ENCODE peak calls at places on chromosomes 16 and 17, in ten cellular contexts. O is left lung; Z is breast epithelium; F is naive thymus-derived CD4-positive, alpha-beta T cell; H is uterus; V is spleen; E is stomach; A is right atrium auricular region; W is aorta; Q is colonic mucosa. L is an unnamed sample. For H3K4me1 and H3K36me3, the result is how much of the 10 kb centered on the place peaks cover.

GRCh38 chr17:21127508-21128077 is 829 bp downstream of the DHRS7B start:
- DNase-seq in O (no peak), Z (no peak), F (no peak), H (no peak), V (no peak), E (no peak), A (no peak), W (no peak), Q (no peak), L (no peak)

GRCh38 chr16:78227855-78228254 is 128.4 kb downstream of the WWOX start:
- DNase-seq in O (no peak), Z (no peak), F (no peak), H (peak), V (no peak), E (no peak), A (no peak), W (no peak), Q (no peak), L (peak)

GRCh38 chr16:75116081-75116910 is at the start of gene LDHD:
- DNase-seq in O (peak), Z (peak), F (no peak), H (peak), V (peak), E (peak), A (peak), W (peak), Q (peak), L (no peak)

GRCh38 chr16:73228649-73229048 is 180.7 kb upstream of the ZFHX3 start:
- DNase-seq in O (no peak), Z (no peak), F (no peak), H (no peak), V (no peak), E (no peak), A (no peak), W (no peak), Q (no peak), L (no peak)

GRCh38 chr16:2954228-2954627 is 9.8 kb upstream of the KREMEN2 start:
- DNase-seq in O (no peak), Z (no peak), F (no peak), H (no peak), V (peak), E (no peak), A (no peak), W (no peak), Q (no peak), L (no peak)

GRCh38 chr17:29256735-29257466 is 10.2 kb downstream of the CRYBA1 start:
- DNase-seq in O (no peak), Z (no peak), F (no peak), H (no peak), V (no peak), E (no peak), A (no peak), W (no peak), Q (no peak), L (no peak)

GRCh38 chr17:42399948-42400843 is 12.0 kb upstream of the STAT3 start:
- DNase-seq in O (no peak), Z (no peak), F (no peak), H (no peak), V (no peak), E (no peak), A (no peak), W (no peak), Q (no peak), L (no peak)

GRCh38 chr16:54194008-54194731 is 92.4 kb downstream of the IRX3 start:
- DNase-seq in O (peak), Z (peak), F (no peak), H (peak), V (no peak), E (peak), A (peak), W (peak), Q (peak), L (no peak)

GRCh38 chr16:89202422-89203215 is 2.3 kb upstream of the SLC22A31 start:
- DNase-seq in O (no peak), Z (no peak), F (no peak), H (no peak), V (peak), E (no peak), A (no peak), W (no peak), Q (no peak), L (no peak)

GRCh38 chr17:6045621-6046357 is 24.4 kb upstream of the WSCD1 start:
- DNase-seq in O (no peak), Z (no peak), F (no peak), H (no peak), V (peak), E (no peak), A (no peak), W (no peak), Q (no peak), L (no peak)

GRCh38 chr16:1499756-1500464 is 6.8 kb downstream of the TELO2 start:
- DNase-seq in O (no peak), Z (no peak), F (no peak), H (no peak), V (peak), E (no peak), A (no peak), W (peak), Q (no peak), L (no peak)

GRCh38 chr17:74805543-74805991 is 29.4 kb upstream of the NAT9 start:
- DNase-seq in O (no peak), Z (no peak), F (no peak), H (no peak), V (no peak), E (no peak), A (no peak), W (no peak), Q (no peak), L (no peak)

GRCh38 chr16:11152205-11152604 is 103.8 kb downstream of the SOCS1 start:
- DNase-seq in O (no peak), Z (no peak), F (no peak), H (no peak), V (peak), E (no peak), A (no peak), W (peak), Q (no peak), L (no peak)

GRCh38 chr17:49191917-49192741 is 18.2 kb downstream of the GNGT2 start:
- DNase-seq in O (peak), Z (peak), F (peak), H (peak), V (peak), E (peak), A (peak), W (peak), Q (peak), L (peak)

GRCh38 chr16:9976641-9977040 is 205.6 kb downstream of the GRIN2A start:
- DNase-seq in O (no peak), Z (no peak), F (no peak), H (no peak), V (no peak), E (no peak), A (no peak), W (no peak), Q (no peak), L (peak)

GRCh38 chr16:84233748-84234147 is 6.1 kb downstream of the KCNG4 start:
- DNase-seq in O (no peak), Z (no peak), F (no peak), H (no peak), V (no peak), E (no peak), A (no peak), W (no peak), Q (no peak), L (no peak)

GRCh38 chr16:88758227-88758943 is 26.6 kb downstream of the PIEZO1 start:
- DNase-seq in O (no peak), Z (no peak), F (no peak), H (no peak), V (no peak), E (no peak), A (no peak), W (no peak), Q (no peak), L (no peak)

GRCh38 chr17:67652433-67652832 is 65.3 kb upstream of the NOL11 start:
- DNase-seq in O (no peak), Z (no peak), F (no peak), H (no peak), V (no peak), E (no peak), A (no peak), W (no peak), Q (no peak), L (no peak)

GRCh38 chr16:21626659-21627277 is 25.6 kb downstream of the IGSF6 start:
- DNase-seq in O (no peak), Z (no peak), F (no peak), H (peak), V (no peak), E (no peak), A (no peak), W (no peak), Q (no peak), L (no peak)

DNA sequence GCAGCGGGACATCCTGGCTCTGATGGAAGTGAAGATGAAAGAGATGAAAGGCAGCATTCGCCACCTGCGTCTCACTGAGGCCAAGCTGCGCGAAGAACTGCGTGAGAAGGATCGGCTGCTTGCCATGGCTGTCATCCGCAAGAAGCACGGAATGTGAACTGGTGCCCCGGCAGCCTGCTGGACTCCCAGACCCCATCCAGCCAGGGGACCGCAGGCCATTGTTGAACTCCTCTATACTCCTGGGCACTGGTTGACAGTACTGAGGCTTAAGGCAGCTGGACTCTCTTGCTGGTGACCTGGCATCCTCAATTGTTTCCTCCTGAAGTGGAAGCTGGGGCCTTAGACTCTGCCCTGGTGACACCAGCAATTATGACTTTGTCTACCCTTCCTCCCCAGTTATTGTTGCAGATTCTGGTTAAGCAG is 1.2 kb downstream of the THAP11 start:
- DNase-seq in O (no peak), Z (no peak), F (no peak), H (no peak), V (no peak), E (no peak), A (no peak), W (no peak), Q (peak), L (no peak)
- H3K4me1 ChIP-seq in O (half or more), Z (under half), F (under half), H (under half), V (under half), E (half or more), A (under half), W (under half), Q (under half), L (under half)

GRCh38 chr17:82060001-82060380 is 5.6 kb downstream of the DUS1L start:
- DNase-seq in O (no peak), Z (no peak), F (no peak), H (no peak), V (peak), E (no peak), A (no peak), W (no peak), Q (no peak), L (no peak)

GRCh38 chr17:82060614-82061013 is 5.0 kb downstream of the DUS1L start:
- DNase-seq in O (no peak), Z (no peak), F (no peak), H (no peak), V (peak), E (no peak), A (no peak), W (no peak), Q (no peak), L (no peak)

GRCh38 chr17:82058855-82059249 is 6.8 kb downstream of the DUS1L start:
- DNase-seq in O (no peak), Z (no peak), F (no peak), H (no peak), V (peak), E (no peak), A (no peak), W (no peak), Q (no peak), L (no peak)

GRCh38 chr17:82058230-82058854 is 6.6 kb downstream of the GPS1 start:
- DNase-seq in O (no peak), Z (no peak), F (no peak), H (no peak), V (peak), E (peak), A (no peak), W (no peak), Q (no peak), L (no peak)

DNA sequence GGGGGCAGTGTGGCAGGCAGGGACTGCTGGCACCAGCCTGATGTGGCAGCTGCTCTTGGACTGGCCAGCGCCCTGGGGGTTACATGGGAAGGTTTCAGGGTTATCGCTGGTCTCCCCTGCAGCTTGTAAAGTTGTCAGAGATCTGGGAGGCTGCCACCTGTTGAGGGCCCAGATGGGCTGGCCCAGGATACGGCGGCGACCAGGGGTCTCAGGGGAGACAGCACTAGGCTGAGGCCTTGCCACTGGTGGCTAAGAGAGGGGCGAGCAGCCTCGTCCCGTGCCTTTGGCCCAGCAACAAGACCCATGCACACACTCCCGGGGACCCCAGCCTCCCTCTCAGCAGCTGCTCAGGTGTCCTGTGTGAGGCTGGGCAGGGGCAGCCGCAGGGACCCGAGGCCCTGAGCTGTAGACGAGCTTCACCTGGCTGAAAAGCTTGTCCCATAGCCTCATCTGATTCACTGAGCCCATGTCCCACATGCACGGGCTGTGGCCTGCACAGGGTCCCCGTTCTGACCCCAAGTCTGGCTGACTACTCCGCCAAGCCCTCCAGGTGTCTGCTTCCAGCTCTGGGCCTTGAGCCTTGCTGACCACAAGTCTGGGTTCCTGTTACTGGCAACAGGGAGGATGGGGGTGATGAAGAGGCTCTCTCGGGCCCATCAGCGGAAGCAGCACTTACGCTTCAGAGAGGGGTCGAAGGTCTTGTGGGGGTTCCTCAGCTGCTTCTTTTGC is 6.2 kb downstream of the DUS1L start:
- DNase-seq in O (no peak), Z (no peak), F (no peak), H (no peak), V (peak), E (no peak), A (no peak), W (no peak), Q (no peak), L (no peak)
- H3K36me3 ChIP-seq in O (under half), Z (under half), F (half or more), H (under half), V (half or more), E (half or more), A (half or more), W (under half), Q (under half), L (half or more)

GRCh38 chr17:48023408-48024148 is 14.0 kb downstream of the COPZ2 start:
- DNase-seq in O (peak), Z (peak), F (peak), H (peak), V (peak), E (peak), A (peak), W (peak), Q (peak), L (no peak)
- H3K4me1 ChIP-seq in O (half or more), Z (under half), F (under half), H (under half), V (under half), E (under half), A (under half), W (under half), Q (under half), L (under half)

GRCh38 chr17:78997881-78998280 is 11.7 kb downstream of the CANT1 start:
- DNase-seq in O (no peak), Z (no peak), F (no peak), H (peak), V (no peak), E (no peak), A (no peak), W (peak), Q (peak), L (no peak)
- H3K36me3 ChIP-seq in O (under half), Z (under half), F (half or more), H (under half), V (half or more), E (half or more), A (under half), W (under half), Q (under half), L (half or more)